ENCODE peak calls at places on chromosomes 6 and 20, in eight cellular contexts. E is endodermal cell, H is GM23338, Q is thoracic aorta, A is gastrocnemius medialis, X is psoas muscle, I is pancreas, R is testis. K is an unnamed sample.

GRCh38 chr6:22108199-22108598 is 188.6 kb downstream of the PRL start:
- DNase-seq in E (no peak), H (no peak), Q (no peak), A (no peak), X (no peak), I (no peak), R (no peak), K (no peak)

GRCh38 chr20:38117635-38118034 is 47.4 kb downstream of the TGM2 start:
- DNase-seq in E (peak; percentile 5), H (no peak), Q (no peak), A (no peak), X (no peak), I (no peak), R (no peak), K (no peak)

GRCh38 chr6:90982051-90982450 is 395.2 kb upstream of the MAP3K7 start:
- DNase-seq in E (peak; percentile 64), H (peak; percentile 19), Q (no peak), A (no peak), X (no peak), I (no peak), R (no peak), K (no peak)

GRCh38 chr6:44046516-44047178 is 80.6 kb downstream of the MRPL14 start:
- DNase-seq in E (no peak), H (no peak), Q (no peak), A (no peak), X (no peak), I (no peak), R (no peak), K (no peak)

GRCh38 chr6:140921366-140922226 is 1211.1 kb upstream of the GJE1 start:
- DNase-seq in E (peak; percentile 55), H (peak; percentile 63), Q (no peak), A (no peak), X (no peak), I (no peak), R (peak; percentile 46), K (no peak)

GRCh38 chr6:110328231-110328630 is 29.9 kb downstream of the METTL24 start:
- DNase-seq in E (no peak), H (no peak), Q (no peak), A (no peak), X (no peak), I (no peak), R (no peak), K (no peak)

GRCh38 chr6:134436281-134436815 is 118.4 kb upstream of the SGK1 start:
- DNase-seq in E (no peak), H (no peak), Q (peak; percentile 21), A (peak; percentile 26), X (peak; percentile 50), I (no peak), R (no peak), K (no peak)

GRCh38 chr20:57264908-57265648 is 1.4 kb downstream of the BMP7 start:
- DNase-seq in E (no peak), H (peak; percentile 71), Q (no peak), A (no peak), X (no peak), I (peak; percentile 67), R (no peak), K (no peak)

DNA sequence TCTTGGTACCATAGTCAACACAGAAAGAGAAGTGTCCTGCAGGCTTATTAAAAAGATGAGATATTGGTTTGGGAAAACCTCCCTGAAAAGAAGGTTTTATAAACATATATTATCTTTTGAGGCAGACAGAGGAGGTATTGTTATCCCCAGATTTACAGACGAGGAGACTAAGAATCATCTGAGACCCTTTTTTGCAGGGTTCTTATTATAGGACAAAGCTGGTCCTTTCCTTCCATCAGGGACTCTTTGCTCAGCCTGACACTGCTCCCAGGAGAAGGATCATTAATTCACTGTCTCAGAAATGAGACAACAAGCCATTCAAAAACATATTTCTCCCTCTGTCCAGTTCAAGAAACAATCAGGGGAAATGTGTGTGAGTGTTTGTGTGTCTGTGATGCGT is 33.6 kb downstream of the HIVEP2 start:
- DNase-seq in E (no peak), H (no peak), Q (no peak), A (no peak), X (no peak), I (no peak), R (no peak), K (no peak)
- H3K27ac ChIP-seq in E (no peak overlapping the region), H (no peak overlapping the region), Q (no peak overlapping the region), A (no peak overlapping the region), X (no peak overlapping the region), I (no peak overlapping the region), R (no peak overlapping the region), K (no peak overlapping the region)

GRCh38 chr6:108942556-108943492 is 94.6 kb downstream of the ARMC2 start:
- DNase-seq in E (no peak), H (no peak), Q (no peak), A (no peak), X (no peak), I (no peak), R (no peak), K (no peak)
- H3K4me3 ChIP-seq in E (no peak overlapping the region), H (no peak overlapping the region), Q (no peak overlapping the region), A (no peak overlapping the region), X (no peak overlapping the region), I (no peak overlapping the region), R (no peak overlapping the region), K (no peak overlapping the region)

GRCh38 chr20:16011519-16011918 is 561.7 kb downstream of the KIF16B start:
- DNase-seq in E (no peak), H (no peak), Q (no peak), A (no peak), X (no peak), I (no peak), R (no peak), K (no peak)

GRCh38 chr20:16005612-16006493 is 567.4 kb downstream of the KIF16B start:
- DNase-seq in E (no peak), H (peak; percentile 22), Q (no peak), A (no peak), X (no peak), I (no peak), R (no peak), K (no peak)

GRCh38 chr20:16011061-16011460 is 562.2 kb downstream of the KIF16B start:
- DNase-seq in E (no peak), H (no peak), Q (no peak), A (no peak), X (no peak), I (no peak), R (no peak), K (no peak)

GRCh38 chr20:16007164-16007563 is 566.1 kb downstream of the KIF16B start:
- DNase-seq in E (no peak), H (no peak), Q (no peak), A (no peak), X (no peak), I (no peak), R (no peak), K (no peak)

DNA sequence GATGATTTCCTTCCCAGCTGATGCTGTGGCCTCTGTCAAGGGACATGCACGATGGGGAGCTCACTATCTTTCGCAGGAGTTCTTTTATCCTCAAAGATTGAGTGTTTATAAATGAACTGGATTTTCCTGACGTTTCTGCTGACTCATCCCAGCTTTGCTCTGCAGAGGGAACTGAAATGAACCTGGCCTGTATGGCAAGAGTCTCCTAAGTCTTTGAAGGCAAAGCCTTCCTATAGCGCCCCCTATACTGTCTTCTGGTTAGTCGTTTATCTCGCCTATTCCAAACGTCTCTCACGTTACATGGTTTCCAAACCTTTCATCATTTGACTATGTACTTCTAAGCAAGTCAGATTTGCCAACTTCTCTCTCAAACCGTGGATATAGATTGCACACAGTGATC is 565.3 kb downstream of the KIF16B start:
- DNase-seq in E (no peak), H (peak; percentile 74), Q (no peak), A (no peak), X (no peak), I (no peak), R (no peak), K (no peak)
- TF ChIP-seq CTCF in E (peak; percentile 60), H (peak; percentile 59), Q (no peak), A (no peak), X (no peak), I (no peak), R (no peak), K (no peak)

GRCh38 chr6:11215773-11216172 is 16.7 kb downstream of the NEDD9 start:
- DNase-seq in E (no peak), H (no peak), Q (no peak), A (no peak), X (no peak), I (no peak), R (no peak), K (no peak)
- H3K27ac ChIP-seq in E (no peak overlapping the region), H (no peak overlapping the region), Q (peak overlapping the region; percentile 91), A (peak overlapping the region; percentile 73), X (peak overlapping the region; percentile 71), I (peak overlapping the region; percentile 11), R (peak overlapping the region; percentile 35), K (peak overlapping the region; percentile 94)

GRCh38 chr6:24927985-24928735 is 7.6 kb downstream of the RIPOR2 start:
- DNase-seq in E (no peak), H (no peak), Q (no peak), A (no peak), X (no peak), I (no peak), R (no peak), K (no peak)
- H3K4me3 ChIP-seq in E (no peak overlapping the region), H (no peak overlapping the region), Q (no peak overlapping the region), A (no peak overlapping the region), X (no peak overlapping the region), I (no peak overlapping the region), R (no peak overlapping the region), K (no peak overlapping the region)

DNA sequence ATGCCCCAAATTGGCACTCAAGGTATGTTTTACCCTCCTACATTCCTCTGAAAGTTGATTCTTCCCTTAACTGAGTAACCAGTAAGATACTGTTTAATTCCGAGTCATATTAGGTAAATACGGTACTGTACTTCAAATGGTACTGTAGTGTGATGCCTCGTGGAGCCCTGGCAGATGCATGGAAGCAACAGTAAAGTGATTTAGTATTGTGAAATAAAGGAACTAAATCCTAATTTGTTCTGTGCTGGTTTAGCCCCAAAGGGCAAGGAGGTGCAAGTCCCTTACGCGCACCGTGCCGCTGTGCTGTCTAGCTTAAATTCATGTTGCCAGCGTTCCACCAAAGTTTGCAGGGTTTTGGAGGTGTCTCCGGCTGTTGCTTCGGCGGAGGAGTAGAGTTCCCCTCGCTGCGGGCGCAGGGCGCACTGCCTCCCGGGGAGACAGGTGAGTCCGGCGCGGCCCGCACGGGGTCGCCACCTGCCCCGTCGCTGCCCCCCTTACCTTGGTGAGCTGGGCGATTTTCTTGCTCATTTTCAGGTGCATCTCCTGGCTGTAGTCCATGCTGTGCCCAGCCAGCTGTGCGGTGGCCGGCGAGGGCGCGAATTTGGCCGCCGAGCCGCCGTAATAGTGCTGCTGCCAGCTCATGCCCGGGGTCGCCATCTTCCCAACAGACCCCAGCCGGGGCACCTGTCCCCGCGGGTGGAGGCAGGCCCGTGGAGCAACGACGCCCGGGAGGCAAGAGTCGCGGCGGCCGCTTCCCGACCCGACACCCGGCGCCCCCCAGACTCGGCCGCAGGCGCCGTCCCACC is 618 bp downstream of the FAM184A start:
- DNase-seq in E (peak; percentile 85), H (peak; percentile 82), Q (no peak), A (peak; percentile 11), X (no peak), I (peak; percentile 84), R (peak; percentile 60), K (peak; percentile 80)
- TF ChIP-seq CTCF in E (peak; percentile 76), H (peak; percentile 60), Q (no peak), A (no peak), X (no peak), I (no peak), R (no peak), K (peak; percentile 41)

K was measured in upper lobe of right lung.